ENCODE peak calls at places on chromosome 4, in five cellular contexts. C is HCT116, J is transverse colon, I is stomach, R is suprapubic skin. F is an unnamed sample.

GRCh38 chr4:182306792-182307507 is 63.7 kb downstream of the TENM3 start:
- DNase-seq in C (no peak), J (no peak), I (no peak), R (no peak), F (no peak)

GRCh38 chr4:2837904-2838496 is 5.6 kb upstream of the ADD1 start:
- DNase-seq in C (no peak), J (peak; percentile 53), I (peak; percentile 37), R (no peak), F (no peak)

GRCh38 chr4:137203601-137204000 is 328.7 kb downstream of the PCDH18 start:
- DNase-seq in C (no peak), J (no peak), I (no peak), R (no peak), F (no peak)

GRCh38 chr4:12084690-12085089 is 656.0 kb upstream of the HS3ST1 start:
- DNase-seq in C (no peak), J (no peak), I (no peak), R (no peak), F (no peak)

GRCh38 chr4:25019501-25019900 is 11.2 kb downstream of the LGI2 start:
- DNase-seq in C (no peak), J (no peak), I (no peak), R (no peak), F (no peak)

GRCh38 chr4:128349921-128350320 is 62.3 kb upstream of the PGRMC2 start:
- DNase-seq in C (no peak), J (no peak), I (no peak), R (no peak), F (no peak)

GRCh38 chr4:169270810-169271691 is at the start of gene SH3RF1:
- DNase-seq in C (no peak), J (peak; percentile 88), I (peak; percentile 90), R (peak; percentile 90), F (peak; percentile 94)

GRCh38 chr4:84420608-84421007 is 78.5 kb downstream of the NKX6-1 start:
- DNase-seq in C (no peak), J (no peak), I (no peak), R (no peak), F (no peak)

GRCh38 chr4:41072021-41072777 is 142.1 kb downstream of the APBB2 start:
- DNase-seq in C (no peak), J (no peak), I (no peak), R (no peak), F (no peak)

GRCh38 chr4:72451349-72451748 is 117.7 kb downstream of the ADAMTS3 start:
- DNase-seq in C (no peak), J (no peak), I (peak; percentile 26), R (no peak), F (no peak)

GRCh38 chr4:20042769-20043168 is 208.9 kb upstream of the SLIT2 start:
- DNase-seq in C (no peak), J (no peak), I (no peak), R (no peak), F (no peak)

GRCh38 chr4:120918092-120918491 is 4.4 kb downstream of the PRDM5 start:
- DNase-seq in C (no peak), J (no peak), I (no peak), R (no peak), F (no peak)

GRCh38 chr4:167452922-167453321 is 218.6 kb upstream of the SPOCK3 start:
- DNase-seq in C (no peak), J (no peak), I (no peak), R (no peak), F (no peak)

GRCh38 chr4:77349796-77350195 is 192.8 kb downstream of the CCNG2 start:
- DNase-seq in C (no peak), J (no peak), I (no peak), R (no peak), F (no peak)

GRCh38 chr4:168527560-168527959 is 30.7 kb downstream of the PALLD start:
- DNase-seq in C (no peak), J (no peak), I (no peak), R (no peak), F (no peak)

DNA sequence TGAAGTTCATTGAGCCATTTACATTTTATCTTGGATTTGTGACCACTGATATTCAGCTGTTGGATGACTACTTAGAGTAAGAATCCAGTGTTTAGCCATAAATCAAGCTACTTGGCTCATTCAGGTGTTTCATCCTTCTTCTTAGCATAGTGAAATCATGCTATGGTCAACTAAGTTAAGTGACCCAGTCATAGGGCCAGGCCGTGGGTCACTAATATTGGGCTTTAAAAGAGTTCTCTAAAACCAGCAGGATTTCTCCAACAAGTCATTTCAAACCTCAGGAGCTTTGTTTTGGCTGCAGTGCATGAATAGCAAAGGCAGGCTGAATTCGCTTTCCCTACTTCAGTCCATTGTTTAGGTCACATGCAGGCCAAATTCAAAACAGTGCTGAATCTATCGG is 181.0 kb downstream of the MAML3 start:
- DNase-seq in C (no peak), J (no peak), I (no peak), R (no peak), F (no peak)
- TF ChIP-seq POLR2AphosphoS5 in C (no peak), J (no peak), I (peak; percentile 40), R (no peak), F (no peak)

DNA sequence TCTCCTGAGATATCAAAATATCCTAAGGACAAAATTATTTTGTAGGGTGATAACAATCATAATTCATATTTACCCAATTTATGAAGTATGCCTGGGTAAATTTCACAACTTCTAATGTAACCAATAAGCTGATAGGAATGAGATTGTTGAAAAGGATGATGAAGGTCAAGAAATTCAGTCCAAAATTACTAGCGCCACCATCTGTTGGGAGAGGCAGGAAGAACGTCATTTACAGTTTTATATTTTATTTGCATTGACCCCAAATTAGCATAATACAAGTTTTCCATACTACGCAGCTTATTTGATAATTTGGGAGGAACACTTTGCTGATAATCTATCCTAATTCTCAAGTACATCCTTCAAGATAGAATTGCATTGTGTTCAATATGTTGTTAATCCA is 78.7 kb downstream of the ATP8A1 start:
- DNase-seq in C (no peak), J (no peak), I (no peak), R (no peak), F (no peak)
- TF ChIP-seq CTCF in C (peak; percentile 31), J (no peak), I (no peak), R (no peak), F (no peak)

DNA sequence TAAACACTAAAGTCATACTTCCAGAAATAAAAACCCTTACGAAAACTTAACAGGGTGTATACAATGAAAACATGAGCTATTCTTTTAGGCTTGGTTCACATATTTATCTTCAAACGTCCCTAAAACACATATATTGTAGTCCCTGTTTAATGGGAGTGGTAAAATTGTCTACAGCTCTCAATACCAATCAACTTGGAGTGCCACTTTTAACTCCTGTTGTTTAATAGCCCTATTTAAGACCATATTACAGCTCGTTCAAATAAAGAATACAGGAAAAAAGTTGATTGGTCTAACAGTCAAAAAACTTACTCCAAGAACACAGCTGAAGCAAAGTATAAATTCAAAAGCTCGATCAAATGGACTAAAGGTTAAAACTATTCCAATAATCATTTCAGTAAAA is 3.9 kb downstream of the UBE2D3 start:
- DNase-seq in C (no peak), J (no peak), I (no peak), R (no peak), F (no peak)
- H3K4me1 ChIP-seq in C (peaks cover 36% of the 10 kb centered on the region), J (peaks cover 35% of the 10 kb centered on the region), I (peaks cover 59% of the 10 kb centered on the region), R (peaks cover 60% of the 10 kb centered on the region), F (peaks cover 56% of the 10 kb centered on the region)

GRCh38 chr4:15317246-15317645 is 110.6 kb upstream of the C1QTNF7 start:
- DNase-seq in C (no peak), J (no peak), I (no peak), R (no peak), F (no peak)
- TF ChIP-seq POLR2AphosphoS5 in C (no peak), J (no peak), I (no peak), R (no peak), F (no peak)

GRCh38 chr4:109334596-109335105 is 32.2 kb upstream of the COL25A1 start:
- DNase-seq in C (no peak), J (no peak), I (no peak), R (no peak), F (peak; percentile 55)

GRCh38 chr4:109334129-109334528 is 31.7 kb upstream of the COL25A1 start:
- DNase-seq in C (no peak), J (no peak), I (no peak), R (no peak), F (no peak)

DNA sequence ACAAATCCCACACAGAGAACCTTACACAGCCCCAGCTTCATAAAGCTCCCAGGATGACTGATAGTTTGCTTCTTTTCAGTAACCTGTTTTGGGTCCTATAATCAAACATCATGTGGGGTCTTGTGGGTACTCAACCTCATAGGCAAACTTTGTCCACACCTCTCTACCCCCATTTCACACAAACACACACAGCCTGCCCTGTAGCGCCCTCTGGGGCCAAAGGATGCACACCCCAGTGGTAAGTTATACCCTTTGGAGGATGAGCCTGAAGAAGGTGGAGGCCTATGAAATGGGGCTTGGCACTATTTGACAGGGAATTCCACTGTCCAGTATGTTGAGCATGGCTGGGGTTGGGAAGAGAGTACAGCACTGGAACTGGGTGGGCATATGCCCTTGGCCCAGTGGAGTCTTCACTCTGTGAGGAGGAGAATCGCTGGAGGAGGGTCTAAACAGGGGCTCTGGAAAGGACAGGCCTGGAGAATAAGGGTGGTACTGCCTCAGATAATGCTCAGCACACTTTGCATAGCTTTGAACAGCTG is 30.5 kb upstream of the COL25A1 start:
- DNase-seq in C (no peak), J (no peak), I (no peak), R (no peak), F (peak; percentile 68)
- TF ChIP-seq CTCF in C (peak; percentile 56), J (no peak), I (no peak), R (no peak), F (no peak)

GRCh38 chr4:138868562-138868961 is 147.0 kb upstream of the NOCT start:
- DNase-seq in C (no peak), J (no peak), I (no peak), R (no peak), F (no peak)

GRCh38 chr4:138869631-138870030 is 145.9 kb upstream of the NOCT start:
- DNase-seq in C (no peak), J (no peak), I (no peak), R (no peak), F (no peak)

GRCh38 chr4:138869165-138869564 is 146.4 kb upstream of the NOCT start:
- DNase-seq in C (no peak), J (no peak), I (no peak), R (no peak), F (no peak)

GRCh38 chr4:138867404-138867803 is 148.2 kb upstream of the NOCT start:
- DNase-seq in C (no peak), J (no peak), I (no peak), R (no peak), F (no peak)

DNA sequence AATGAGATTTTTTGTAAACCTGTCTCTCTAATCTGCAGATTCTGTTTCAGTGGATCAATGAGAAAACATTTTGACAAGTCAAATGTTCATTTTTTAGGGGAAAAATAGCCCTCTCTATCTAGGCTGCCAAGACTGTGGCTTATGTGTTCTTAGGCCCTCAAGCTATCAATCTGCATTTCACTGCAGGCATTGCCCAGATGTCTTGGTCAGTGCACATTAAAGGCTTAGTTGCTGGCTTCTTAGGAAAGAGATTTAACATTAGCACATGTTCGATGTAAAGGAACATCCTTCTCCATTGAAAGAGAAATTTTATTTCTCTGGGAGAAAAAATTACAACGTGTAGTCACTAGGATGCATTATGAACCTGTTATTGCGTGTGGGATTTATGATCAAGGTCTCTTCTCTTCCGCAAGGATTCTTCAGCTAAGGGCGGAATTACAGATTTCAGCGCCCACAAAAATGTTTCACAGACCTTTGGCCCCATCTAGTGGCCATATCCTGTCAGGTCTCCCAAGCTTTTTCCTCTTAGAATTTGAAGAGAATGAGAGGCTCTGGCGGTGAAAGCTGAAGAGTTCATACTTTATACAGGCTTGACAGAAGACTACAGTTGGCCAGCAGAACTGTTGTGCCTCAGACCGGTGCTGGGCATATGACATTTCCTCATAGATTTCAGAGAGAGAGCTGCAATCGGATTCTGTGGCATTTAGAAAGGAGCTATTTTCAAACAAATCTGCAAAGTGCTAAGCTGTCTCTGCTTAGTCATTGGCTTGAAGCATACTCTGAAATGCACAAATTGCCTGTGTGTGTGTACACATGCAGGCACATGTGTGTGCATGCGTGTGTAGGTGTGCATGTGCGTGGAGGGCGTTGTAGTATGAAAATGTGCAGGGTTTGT is 144.6 kb upstream of the NOCT start:
- DNase-seq in C (peak; percentile 65), J (peak; percentile 62), I (peak; percentile 67), R (no peak), F (no peak)
- H3K4me1 ChIP-seq in C (peaks cover 9% of the 10 kb centered on the region), J (no peaks in the 10 kb centered on the region), I (no peaks in the 10 kb centered on the region), R (peaks cover 7% of the 10 kb centered on the region), F (peaks cover 11% of the 10 kb centered on the region)

F was measured in esophagus muscularis mucosa.